ENCODE peak calls at places on chromosome X, in eight cellular contexts. One of them, this sample, is unnamed.

GRCh38 chrX:96861228-96861627 is 22.5 kb upstream of the RPA4 start:
- DNase-seq in Calu3: no peak
- DNase-seq in mesendoderm: no peak
- DNase-seq in HCT116: no peak
- DNase-seq in cardiac muscle cell: no peak
- DNase-seq in NCI-H1105: no peak
- DNase-seq in HEK293T: no peak
- DNase-seq in fibroblast of lung: no peak
- DNase-seq in this sample: no peak

GRCh38 chrX:47030339-47030738 is 47.9 kb upstream of the RGN start:
- DNase-seq in NCI-H1105: peak; percentile 37
- DNase-seq in mesendoderm: peak; percentile 58
- DNase-seq in HCT116: peak; percentile 51
- DNase-seq in cardiac muscle cell: peak; percentile 73
- DNase-seq in fibroblast of lung: peak; percentile 80
- DNase-seq in Calu3: peak; percentile 35
- DNase-seq in HEK293T: peak; percentile 49
- DNase-seq in this sample: no peak

GRCh38 chrX:112636288-112636687 is 43.5 kb downstream of the LHFPL1 start:
- DNase-seq in cardiac muscle cell: no peak
- DNase-seq in fibroblast of lung: peak; percentile 17
- DNase-seq in HCT116: no peak
- DNase-seq in Calu3: no peak
- DNase-seq in NCI-H1105: no peak
- DNase-seq in mesendoderm: no peak
- DNase-seq in HEK293T: no peak
- DNase-seq in this sample: no peak

GRCh38 chrX:134537179-134537945 is 77.4 kb downstream of the HPRT1 start:
- DNase-seq in HCT116: peak; percentile 31
- DNase-seq in Calu3: no peak
- DNase-seq in mesendoderm: peak; percentile 74
- DNase-seq in HEK293T: no peak
- DNase-seq in NCI-H1105: no peak
- DNase-seq in fibroblast of lung: peak; percentile 63
- DNase-seq in cardiac muscle cell: peak; percentile 85
- DNase-seq in this sample: no peak

GRCh38 chrX:12894074-12894691 is 12.2 kb upstream of the TLR8 start:
- DNase-seq in HEK293T: peak; percentile 34
- DNase-seq in fibroblast of lung: peak; percentile 38
- DNase-seq in Calu3: peak; percentile 40
- DNase-seq in NCI-H1105: no peak
- DNase-seq in mesendoderm: peak; percentile 23
- DNase-seq in cardiac muscle cell: peak; percentile 38
- DNase-seq in HCT116: peak; percentile 21
- DNase-seq in this sample: peak; percentile 21

GRCh38 chrX:107834273-107835201 is 8.9 kb downstream of the MID2 start:
- DNase-seq in fibroblast of lung: peak; percentile 19
- DNase-seq in HCT116: no peak
- DNase-seq in mesendoderm: no peak
- DNase-seq in Calu3: no peak
- DNase-seq in HEK293T: no peak
- DNase-seq in cardiac muscle cell: peak; percentile 43
- DNase-seq in NCI-H1105: no peak
- DNase-seq in this sample: no peak

GRCh38 chrX:69324851-69325250 is 159.6 kb upstream of the PJA1 start:
- DNase-seq in HCT116: no peak
- DNase-seq in cardiac muscle cell: no peak
- DNase-seq in Calu3: peak; percentile 70
- DNase-seq in NCI-H1105: no peak
- DNase-seq in fibroblast of lung: no peak
- DNase-seq in HEK293T: no peak
- DNase-seq in mesendoderm: no peak
- DNase-seq in this sample: no peak

GRCh38 chrX:99795495-99795894 is 614.6 kb downstream of the PCDH19 start:
- DNase-seq in HEK293T: no peak
- DNase-seq in cardiac muscle cell: no peak
- DNase-seq in HCT116: no peak
- DNase-seq in Calu3: no peak
- DNase-seq in mesendoderm: no peak
- DNase-seq in NCI-H1105: no peak
- DNase-seq in fibroblast of lung: no peak
- DNase-seq in this sample: no peak

GRCh38 chrX:136030357-136031225 is 45.4 kb downstream of the SLC9A6 start:
- DNase-seq in fibroblast of lung: peak; percentile 78
- DNase-seq in HEK293T: no peak
- DNase-seq in Calu3: no peak
- DNase-seq in NCI-H1105: no peak
- DNase-seq in mesendoderm: no peak
- DNase-seq in HCT116: no peak
- DNase-seq in cardiac muscle cell: peak; percentile 62
- DNase-seq in this sample: no peak

GRCh38 chrX:44042124-44042523 is 68.9 kb upstream of the NDP start:
- DNase-seq in Calu3: no peak
- DNase-seq in cardiac muscle cell: no peak
- DNase-seq in NCI-H1105: no peak
- DNase-seq in HEK293T: no peak
- DNase-seq in mesendoderm: no peak
- DNase-seq in HCT116: no peak
- DNase-seq in fibroblast of lung: peak; percentile 19
- DNase-seq in this sample: no peak

GRCh38 chrX:102546818-102547493 is 30.4 kb upstream of the TMSB15A start:
- DNase-seq in HEK293T: no peak
- DNase-seq in fibroblast of lung: peak; percentile 0
- DNase-seq in mesendoderm: no peak
- DNase-seq in NCI-H1105: peak; percentile 21
- DNase-seq in cardiac muscle cell: no peak
- DNase-seq in HCT116: no peak
- DNase-seq in Calu3: no peak
- DNase-seq in this sample: no peak

GRCh38 chrX:39396358-39396995 is 595.2 kb downstream of the MID1IP1 start:
- DNase-seq in cardiac muscle cell: no peak
- DNase-seq in mesendoderm: peak; percentile 57
- DNase-seq in HCT116: no peak
- DNase-seq in NCI-H1105: no peak
- DNase-seq in Calu3: no peak
- DNase-seq in fibroblast of lung: no peak
- DNase-seq in HEK293T: no peak
- DNase-seq in this sample: no peak

This sample was measured in ovary.